ENCODE peak calls at places on chromosomes 5 and 9, in five cellular contexts. S is smooth muscle cell of the brain vasculature, T is NB4, H is midbrain, O is memory B cell. W is an unnamed sample.

GRCh38 chr5:152595327-152595890 is 190.3 kb upstream of the NMUR2 start:
- DNase-seq in S (no peak), T (no peak), H (no peak), O (no peak), W (no peak)

GRCh38 chr5:3925935-3926334 is 330.3 kb downstream of the IRX1 start:
- DNase-seq in S (no peak), T (no peak), H (no peak), O (no peak), W (no peak)

GRCh38 chr9:3497406-3497805 is 28.4 kb downstream of the RFX3 start:
- DNase-seq in S (no peak), T (no peak), H (no peak), O (no peak), W (no peak)

GRCh38 chr9:752201-752600 is 89.3 kb upstream of the DMRT1 start:
- DNase-seq in S (peak), T (peak), H (no peak), O (no peak), W (peak)

GRCh38 chr5:167244583-167244982 is 1046.9 kb upstream of the WWC1 start:
- DNase-seq in S (no peak), T (peak), H (no peak), O (no peak), W (no peak)

GRCh38 chr5:124842725-124843595 is 96.5 kb upstream of the ZNF608 start:
- DNase-seq in S (no peak), T (no peak), H (no peak), O (no peak), W (no peak)

GRCh38 chr5:136007271-136007670 is 21.5 kb upstream of the TGFBI start:
- DNase-seq in S (no peak), T (no peak), H (no peak), O (no peak), W (no peak)

GRCh38 chr5:121572061-121572460 is 279.6 kb upstream of the FTMT start:
- DNase-seq in S (no peak), T (no peak), H (no peak), O (no peak), W (no peak)

W was measured in AML-193.